ENCODE peak calls at places on chromosomes 4 and X, in nine cellular contexts. N is ovary; G is CD8-positive, alpha-beta T cell; V is A549; X is Panc1; F is fibroblast of lung; Z is IMR-90; W is H9; O is B cell. D is an unnamed sample.

GRCh38 chr4:133146574-133147198 is 2.4 kb upstream of the PCDH10 start:
- DNase-seq in N (peak; percentile 45), X (peak; percentile 47), V (no peak), Z (peak; percentile 40), F (peak; percentile 53), O (no peak), G (no peak), W (peak; percentile 82), D (peak; percentile 32)

GRCh38 chrX:115491766-115492165 is 69.2 kb upstream of the PLS3 start:
- DNase-seq in V (no peak), O (no peak), N (no peak), G (no peak), W (no peak), X (no peak), Z (peak; percentile 4), F (no peak), D (no peak)

GRCh38 chr4:145324161-145324560 is 143.8 kb upstream of the OTUD4 start:
- DNase-seq in X (no peak), W (no peak), V (no peak), Z (no peak), F (peak; percentile 15), G (no peak), O (no peak), N (no peak), D (no peak)

GRCh38 chrX:121365572-121366161 is 318.3 kb downstream of the GLUD2 start:
- DNase-seq in F (no peak), N (no peak), W (no peak), G (no peak), X (no peak), O (no peak), V (no peak), Z (no peak), D (no peak)

GRCh38 chr4:161183729-161184128 is 980.1 kb downstream of the FSTL5 start:
- DNase-seq in V (no peak), G (no peak), Z (no peak), F (no peak), N (no peak), W (no peak), O (no peak), X (no peak), D (no peak)

GRCh38 chrX:2261838-2262678 is 238.7 kb downstream of the DHRSX start:
- DNase-seq in W (no peak), Z (peak; percentile 8), O (no peak), X (no peak), N (no peak), F (peak; percentile 19), G (no peak), V (no peak), D (peak; percentile 95)

GRCh38 chr4:163710158-163710557 is 215.7 kb downstream of the TMA16 start:
- DNase-seq in F (no peak), V (no peak), W (no peak), O (no peak), G (no peak), X (no peak), Z (no peak), N (no peak), D (no peak)

GRCh38 chrX:109830704-109831206 is 97.7 kb upstream of the ACSL4 start:
- DNase-seq in F (peak; percentile 68), G (no peak), W (no peak), V (no peak), Z (peak; percentile 75), X (no peak), N (no peak), O (no peak), D (no peak)

GRCh38 chrX:40088299-40088625 is 9.5 kb downstream of the BCOR start:
- DNase-seq in N (no peak), G (no peak), W (peak; percentile 63), V (no peak), X (no peak), F (no peak), O (no peak), Z (no peak), D (no peak)

GRCh38 chr4:168766537-168767316 is 243.3 kb downstream of the CBR4 start:
- DNase-seq in X (no peak), Z (peak; percentile 88), G (no peak), F (peak; percentile 93), N (no peak), W (no peak), O (no peak), V (no peak), D (no peak)

DNA sequence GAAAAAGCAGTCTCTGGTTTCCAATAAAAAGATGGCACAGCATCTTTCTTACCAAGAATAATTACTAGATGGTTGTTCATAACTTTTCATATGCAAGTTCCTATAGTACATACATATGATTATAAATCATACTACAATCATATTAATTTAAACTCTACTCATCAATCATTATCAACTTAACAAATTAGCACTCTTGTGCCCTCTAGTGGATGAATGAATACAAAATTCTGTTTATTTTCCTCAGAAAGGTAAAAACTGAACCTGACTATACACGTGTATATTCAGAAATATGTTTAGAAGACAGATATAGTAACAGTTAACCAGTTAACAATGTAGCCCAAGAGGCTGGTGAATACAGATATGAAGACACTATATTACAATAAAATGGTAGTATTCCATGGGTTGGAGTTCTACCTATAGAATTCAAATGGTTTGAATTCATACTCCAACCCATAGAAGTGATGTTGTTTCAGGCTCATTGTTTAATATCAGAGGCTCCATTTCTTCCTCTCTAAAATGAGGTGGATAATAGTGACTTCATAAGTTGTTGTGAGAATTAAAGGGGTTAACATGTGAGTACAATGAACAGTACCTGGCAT is 100.0 kb downstream of the ADAMTS3 start:
- DNase-seq in O (no peak), F (no peak), X (no peak), G (no peak), W (no peak), Z (peak; percentile 20), N (no peak), V (peak; percentile 0), D (no peak)
- TF ChIP-seq CTCF in O (peak; percentile 62), F (peak; percentile 44), X (peak; percentile 31), G (peak; percentile 29), W (peak; percentile 74), Z (peak; percentile 61), N (no peak), V (peak; percentile 34), D (no peak)

GRCh38 chrX:143437439-143437838 is 79.8 kb downstream of the SPANXN3 start:
- DNase-seq in N (no peak), O (no peak), F (no peak), X (no peak), Z (no peak), G (no peak), W (no peak), V (no peak), D (no peak)
- TF ChIP-seq CTCF in N (no peak), O (no peak), F (no peak), X (peak; percentile 58), Z (no peak), G (no peak), W (peak; percentile 70), V (no peak), D (no peak)

GRCh38 chr4:174882317-174882992 is 35.7 kb upstream of the ADAM29 start:
- DNase-seq in X (no peak), G (no peak), N (no peak), Z (no peak), F (no peak), V (no peak), W (no peak), O (no peak), D (no peak)
- TF ChIP-seq CTCF in X (no peak), G (no peak), N (no peak), Z (no peak), F (no peak), V (no peak), W (no peak), O (no peak), D (no peak)

DNA sequence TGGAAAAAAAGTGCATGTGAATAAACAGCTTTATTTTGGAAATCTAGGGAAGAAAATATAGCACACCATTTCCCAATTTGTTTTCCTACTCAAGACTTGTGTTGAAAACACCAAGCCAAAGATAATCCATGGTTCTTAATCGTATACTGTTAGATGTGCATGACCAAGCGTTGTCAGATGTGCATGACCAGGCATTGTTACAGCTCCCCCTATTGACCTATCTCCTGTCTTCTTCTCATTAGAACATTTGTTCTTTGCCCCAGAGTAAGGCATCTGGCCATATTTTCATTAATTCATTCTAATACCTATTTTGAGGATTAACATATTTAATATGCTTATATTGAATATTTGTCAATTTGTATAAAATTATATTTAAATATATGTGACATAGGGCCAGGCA is 14.4 kb upstream of the VCX start:
- DNase-seq in O (no peak), Z (no peak), F (no peak), V (no peak), N (no peak), W (no peak), G (no peak), X (no peak), D (no peak)
- TF ChIP-seq CTCF in O (no peak), Z (no peak), F (no peak), V (no peak), N (no peak), W (peak; percentile 77), G (no peak), X (no peak), D (no peak)

GRCh38 chr4:158799856-158800255 is 31.0 kb downstream of the FNIP2 start:
- DNase-seq in Z (no peak), V (no peak), X (no peak), F (no peak), W (no peak), G (no peak), O (no peak), N (no peak), D (no peak)

GRCh38 chr4:158802914-158803313 is 34.1 kb downstream of the FNIP2 start:
- DNase-seq in G (no peak), F (no peak), X (no peak), V (no peak), O (no peak), Z (no peak), N (no peak), W (no peak), D (no peak)

GRCh38 chr4:158799013-158799770 is 30.4 kb downstream of the FNIP2 start:
- DNase-seq in F (no peak), V (no peak), W (no peak), O (no peak), X (no peak), Z (no peak), G (no peak), N (no peak), D (no peak)

GRCh38 chr4:158801677-158802076 is 32.9 kb downstream of the FNIP2 start:
- DNase-seq in X (no peak), N (no peak), Z (no peak), G (no peak), F (no peak), O (no peak), V (no peak), W (no peak), D (no peak)

GRCh38 chr4:158801066-158801465 is 32.2 kb downstream of the FNIP2 start:
- DNase-seq in V (no peak), W (no peak), X (no peak), Z (no peak), N (no peak), F (no peak), G (no peak), O (no peak), D (no peak)
- TF ChIP-seq CTCF in V (no peak), W (no peak), X (no peak), Z (no peak), N (no peak), F (no peak), G (no peak), O (no peak), D (no peak)

GRCh38 chr4:112982677-112983076 is 66.8 kb upstream of the ANK2 start:
- DNase-seq in N (no peak), W (no peak), G (no peak), X (no peak), O (no peak), Z (no peak), V (no peak), F (no peak), D (no peak)
- TF ChIP-seq CTCF in N (no peak), W (peak; percentile 40), G (no peak), X (no peak), O (no peak), Z (no peak), V (no peak), F (peak; percentile 9), D (no peak)

GRCh38 chr4:68365068-68365467 is 15.2 kb upstream of the YTHDC1 start:
- DNase-seq in N (no peak), Z (no peak), W (no peak), X (no peak), F (no peak), G (no peak), O (no peak), V (no peak), D (no peak)
- TF ChIP-seq CTCF in N (no peak), Z (no peak), W (no peak), X (no peak), F (no peak), G (no peak), O (no peak), V (no peak), D (no peak)

D was measured in thyroid gland.